ENCODE peak calls at places on chromosomes 11 and 22, in six cellular contexts. G is Daoy; Q is activated T-helper 9 cell treated with anti-CD3 and anti-CD28 coated beads, Interleukin-2, amount 50 U/mL, for 16 hours; W is neuronal stem cell; L is HTR-8/SVneo; H is natural killer cell treated with Interleukin-12 subunit alpha and Interleukin-12 subunit beta and Interleukin-15 and Interleukin-18, amount 100 ng/mL, for 72 hours. D is an unnamed sample.

GRCh38 chr11:57158180-57158579 is 23.6 kb upstream of the LRRC55 start:
- DNase-seq in H (no peak), W (no peak), Q (no peak), L (no peak), G (no peak), D (no peak)

GRCh38 chr11:80899381-80899780 is 1458.6 kb upstream of the TENM4 start:
- DNase-seq in W (no peak), Q (no peak), G (no peak), L (no peak), H (no peak), D (peak)

GRCh38 chr11:75031224-75031753 is 42.6 kb downstream of the NEU3 start:
- DNase-seq in H (no peak), Q (no peak), L (peak), G (peak), W (no peak), D (no peak)

GRCh38 chr11:72037554-72038311 is 39.0 kb downstream of the IL18BP start:
- DNase-seq in L (no peak), W (no peak), G (no peak), Q (no peak), H (no peak), D (no peak)

GRCh38 chr11:55942785-55943392 is 6.7 kb upstream of the OR5I1 start:
- DNase-seq in H (no peak), G (no peak), L (peak), Q (no peak), W (peak), D (peak)

GRCh38 chr22:29621761-29622526 is 18.5 kb downstream of the NF2 start:
- DNase-seq in W (no peak), G (peak), L (peak), Q (no peak), H (no peak), D (peak)

GRCh38 chr11:73269353-73270088 is 2.6 kb upstream of the P2RY6 start:
- DNase-seq in G (no peak), L (no peak), W (no peak), H (peak), Q (no peak), D (no peak)

GRCh38 chr11:68012843-68013610 is 2.9 kb downstream of the ALDH3B1 start:
- DNase-seq in H (no peak), G (peak), Q (no peak), W (no peak), L (peak), D (no peak)

GRCh38 chr11:10455637-10456487 is 798 bp downstream of the AMPD3 start:
- DNase-seq in G (peak), H (peak), L (peak), Q (peak), W (peak), D (peak)

GRCh38 chr11:34495239-34495723 is 18.3 kb downstream of the ELF5 start:
- DNase-seq in L (no peak), G (no peak), Q (no peak), W (no peak), H (no peak), D (no peak)

GRCh38 chr11:41872458-41872857 is 413.0 kb upstream of the LRRC4C start:
- DNase-seq in W (no peak), G (no peak), H (no peak), L (no peak), Q (no peak), D (no peak)

GRCh38 chr11:122578168-122578825 is 77.2 kb upstream of the UBASH3B start:
- DNase-seq in G (no peak), Q (no peak), W (no peak), H (no peak), L (no peak), D (no peak)

GRCh38 chr11:30991376-30991775 is 378.2 kb downstream of the DCDC1 start:
- DNase-seq in L (no peak), Q (no peak), G (no peak), W (no peak), H (no peak), D (no peak)

GRCh38 chr11:70544774-70545625 is 146.7 kb downstream of the CTTN start:
- DNase-seq in H (peak), L (no peak), G (peak), Q (no peak), W (peak), D (no peak)

GRCh38 chr11:78343303-78343702 is 74.3 kb downstream of the GAB2 start:
- DNase-seq in G (no peak), L (no peak), Q (no peak), W (no peak), H (no peak), D (no peak)

GRCh38 chr11:43145653-43146052 is 166.1 kb upstream of the API5 start:
- DNase-seq in H (no peak), Q (no peak), W (no peak), L (no peak), G (no peak), D (no peak)

GRCh38 chr11:9001736-9002135 is 2.1 kb downstream of the NRIP3 start:
- DNase-seq in H (no peak), L (peak), G (peak), Q (peak), W (no peak), D (no peak)

GRCh38 chr11:79312591-79313267 is 128.1 kb downstream of the TENM4 start:
- DNase-seq in G (no peak), L (no peak), W (no peak), H (no peak), Q (no peak), D (no peak)

GRCh38 chr11:13207270-13207664 is 70.3 kb upstream of the BMAL1 start:
- DNase-seq in H (no peak), W (no peak), G (no peak), Q (no peak), L (no peak), D (no peak)

D was measured in cardiac muscle cell.